ENCODE peak calls at places on chromosome 22, in five cellular contexts. Z, M, W, K and A are unnamed samples.

GRCh38 chr22:24325105-24325757 is 54.6 kb downstream of the SPECC1L start:
- DNase-seq in Z (no peak), M (no peak), W (no peak), K (no peak), A (no peak)

GRCh38 chr22:27987557-27987956 is 68.5 kb upstream of the PITPNB start:
- DNase-seq in Z (no peak), M (no peak), W (no peak), K (peak; percentile 11), A (no peak)

GRCh38 chr22:37887610-37888378 is 18.3 kb upstream of the MICALL1 start:
- DNase-seq in Z (no peak), M (peak; percentile 93), W (no peak), K (peak; percentile 59), A (peak; percentile 59)

GRCh38 chr22:47847281-47847890 is 1084.9 kb downstream of the TBC1D22A start:
- DNase-seq in Z (no peak), M (no peak), W (no peak), K (no peak), A (peak; percentile 48)

GRCh38 chr22:27186643-27187042 is 529.3 kb downstream of the MIAT start:
- DNase-seq in Z (no peak), M (no peak), W (no peak), K (no peak), A (no peak)

GRCh38 chr22:48851933-48852549 is 975.6 kb downstream of the BRD1 start:
- DNase-seq in Z (no peak), M (no peak), W (no peak), K (no peak), A (no peak)

GRCh38 chr22:48612077-48612995 is 1215.3 kb downstream of the BRD1 start:
- DNase-seq in Z (no peak), M (no peak), W (no peak), K (no peak), A (no peak)

GRCh38 chr22:26779108-26779507 is 121.7 kb downstream of the MIAT start:
- DNase-seq in Z (no peak), M (no peak), W (no peak), K (no peak), A (no peak)

GRCh38 chr22:43996170-43996980 is 27.7 kb upstream of the PARVB start:
- DNase-seq in Z (no peak), M (no peak), W (peak; percentile 41), K (no peak), A (no peak)

GRCh38 chr22:23401111-23401909 is 178.8 kb downstream of the IGLL1 start:
- DNase-seq in Z (no peak), M (peak; percentile 53), W (no peak), K (no peak), A (no peak)

GRCh38 chr22:37174964-37175363 is 13.1 kb downstream of the C1QTNF6 start:
- DNase-seq in Z (no peak), M (no peak), W (no peak), K (no peak), A (no peak)

GRCh38 chr22:37519268-37520195 is at the start of gene CARD10:
- DNase-seq in Z (no peak), M (no peak), W (no peak), K (no peak), A (no peak)

GRCh38 chr22:38719196-38719595 is 13.5 kb downstream of the GTPBP1 start:
- DNase-seq in Z (no peak), M (no peak), W (no peak), K (no peak), A (no peak)

GRCh38 chr22:44305888-44306287 is 6.9 kb downstream of the SHISAL1 start:
- DNase-seq in Z (no peak), M (no peak), W (no peak), K (peak; percentile 66), A (no peak)

GRCh38 chr22:42180349-42180842 is 49.8 kb upstream of the CYP2D6 start:
- DNase-seq in Z (no peak), M (peak; percentile 37), W (no peak), K (peak; percentile 56), A (no peak)

GRCh38 chr22:46731246-46732040 is 6.6 kb downstream of the CERK start:
- DNase-seq in Z (no peak), M (peak; percentile 79), W (no peak), K (no peak), A (no peak)
- H3K27ac ChIP-seq in Z (peak overlapping the region; percentile 11), M (peak overlapping the region; percentile 83), W (peak overlapping the region; percentile 3), K (peak overlapping the region; percentile 19), A (no peak overlapping the region)

GRCh38 chr22:17271711-17272451 is 52.6 kb upstream of the ADA2 start:
- DNase-seq in Z (no peak), M (no peak), W (no peak), K (no peak), A (no peak)

GRCh38 chr22:17269224-17269606 is 50.0 kb upstream of the ADA2 start:
- DNase-seq in Z (no peak), M (no peak), W (no peak), K (no peak), A (no peak)

GRCh38 chr22:17269607-17270261 is 50.5 kb upstream of the ADA2 start:
- DNase-seq in Z (no peak), M (no peak), W (no peak), K (no peak), A (no peak)

GRCh38 chr22:17268501-17269223 is 49.4 kb upstream of the ADA2 start:
- DNase-seq in Z (no peak), M (no peak), W (no peak), K (no peak), A (no peak)

GRCh38 chr22:17272511-17272991 is 53.3 kb upstream of the ADA2 start:
- DNase-seq in Z (no peak), M (no peak), W (no peak), K (no peak), A (no peak)
- H3K27ac ChIP-seq in Z (no peak overlapping the region), M (no peak overlapping the region), W (no peak overlapping the region), K (no peak overlapping the region), A (no peak overlapping the region)

GRCh38 chr22:45548441-45548840 is 45.8 kb downstream of the FBLN1 start:
- DNase-seq in Z (no peak), M (no peak), W (no peak), K (no peak), A (no peak)
- H3K27ac ChIP-seq in Z (peak overlapping the region; percentile 58), M (peak overlapping the region; percentile 90), W (no peak overlapping the region), K (no peak overlapping the region), A (peak overlapping the region; percentile 64)

GRCh38 chr22:31650391-31650790 is 11.6 kb downstream of the PISD start:
- DNase-seq in Z (no peak), M (no peak), W (no peak), K (no peak), A (no peak)

GRCh38 chr22:31646186-31647019 is 15.6 kb downstream of the PISD start:
- DNase-seq in Z (peak; percentile 91), M (no peak), W (no peak), K (no peak), A (no peak)

GRCh38 chr22:31647066-31647465 is 14.9 kb downstream of the PISD start:
- DNase-seq in Z (no peak), M (no peak), W (no peak), K (no peak), A (no peak)

GRCh38 chr22:31647516-31647915 is 14.5 kb downstream of the PISD start:
- DNase-seq in Z (no peak), M (no peak), W (no peak), K (no peak), A (no peak)

DNA sequence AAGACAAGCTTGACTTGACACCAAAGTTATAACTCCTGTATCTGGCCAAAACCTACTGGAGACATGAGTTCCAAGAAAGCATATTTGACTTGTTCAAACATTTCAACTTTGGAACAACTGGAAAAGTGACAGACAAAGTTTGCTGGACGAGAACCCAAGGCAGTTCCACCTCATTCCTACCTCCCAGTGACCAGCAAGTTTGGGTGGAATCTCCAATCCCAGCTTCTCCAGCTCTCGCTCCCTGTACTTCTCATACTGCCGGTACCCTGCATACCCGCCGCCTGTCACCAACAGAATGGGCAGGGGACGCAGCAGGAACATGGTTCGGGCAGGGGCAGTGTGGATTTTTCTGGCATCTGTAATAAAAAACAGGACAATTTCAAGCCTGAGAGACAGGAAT is 14.1 kb downstream of the PISD start:
- DNase-seq in Z (no peak), M (no peak), W (no peak), K (no peak), A (no peak)
- H3K27ac ChIP-seq in Z (peak overlapping the region; percentile 75), M (no peak overlapping the region), W (no peak overlapping the region), K (no peak overlapping the region), A (no peak overlapping the region)

GRCh38 chr22:29300467-29300806 is 6.0 kb upstream of the GAS2L1 start:
- DNase-seq in Z (no peak), M (peak; percentile 11), W (no peak), K (no peak), A (no peak)

GRCh38 chr22:29301716-29302401 is 4.6 kb upstream of the GAS2L1 start:
- DNase-seq in Z (no peak), M (no peak), W (no peak), K (no peak), A (no peak)

GRCh38 chr22:29300807-29301601 is 5.4 kb upstream of the GAS2L1 start:
- DNase-seq in Z (no peak), M (no peak), W (no peak), K (no peak), A (no peak)

GRCh38 chr22:29302402-29302680 is 4.1 kb upstream of the GAS2L1 start:
- DNase-seq in Z (no peak), M (no peak), W (no peak), K (no peak), A (no peak)

DNA sequence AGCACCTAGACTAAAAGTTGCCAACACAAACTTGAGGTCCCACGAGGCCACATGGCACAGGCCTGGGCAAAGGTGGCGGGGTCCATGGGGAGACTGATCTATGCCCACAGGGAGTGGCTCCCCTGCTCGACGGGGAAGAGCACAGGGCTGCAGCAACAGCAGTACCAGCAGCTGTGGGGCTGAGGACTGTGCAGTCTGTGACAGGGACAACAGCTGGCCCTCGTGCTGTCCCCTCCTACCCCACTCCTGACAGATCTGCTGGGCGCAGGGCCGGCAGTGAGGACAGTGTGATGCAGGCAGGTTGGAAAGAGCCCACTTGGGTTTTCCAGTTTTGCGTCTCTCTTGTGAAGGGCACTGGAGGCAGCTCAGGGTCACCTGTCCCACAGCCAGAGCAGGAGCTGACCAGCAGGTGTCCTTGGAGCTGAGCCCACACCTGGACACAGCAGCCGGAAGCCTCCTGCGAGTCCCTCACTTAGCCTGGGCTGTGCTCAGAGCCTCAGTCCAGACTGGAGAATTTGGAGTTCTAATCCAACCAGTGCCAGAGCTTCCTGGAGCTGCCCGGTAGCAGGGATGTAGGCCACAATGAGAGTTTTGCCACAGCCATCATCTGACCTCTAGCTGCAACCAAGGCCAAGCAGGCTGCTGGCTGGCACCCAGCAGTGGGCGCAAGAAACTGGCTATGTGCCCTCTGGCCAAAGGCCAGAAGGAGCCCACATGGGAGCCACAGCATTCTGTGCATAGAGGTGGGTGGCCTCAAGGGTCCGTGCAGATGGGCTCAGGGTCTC is 3.6 kb upstream of the GAS2L1 start:
- DNase-seq in Z (no peak), M (no peak), W (no peak), K (no peak), A (peak; percentile 28)
- H3K27ac ChIP-seq in Z (peak overlapping the region; percentile 41), M (peak overlapping the region; percentile 54), W (no peak overlapping the region), K (no peak overlapping the region), A (peak overlapping the region; percentile 84)

GRCh38 chr22:45424241-45424731 is 10.8 kb downstream of the RIBC2 start:
- DNase-seq in Z (no peak), M (peak; percentile 60), W (no peak), K (peak; percentile 12), A (no peak)
- H3K27ac ChIP-seq in Z (no peak overlapping the region), M (peak overlapping the region; percentile 21), W (no peak overlapping the region), K (no peak overlapping the region), A (no peak overlapping the region)